ENCODE peak calls at places on chromosomes 7 and 10, in four cellular contexts. Z, W, D and Y are unnamed samples.

GRCh38 chr7:13276977-13277376 is 589.5 kb downstream of the ARL4A start:
- DNase-seq in W (no peak), Z (no peak), D (no peak), Y (peak; percentile 29)

GRCh38 chr10:11810313-11810766 is 12.8 kb upstream of the PROSER2 start:
- DNase-seq in W (no peak), D (no peak), Z (no peak), Y (peak; percentile 33)

GRCh38 chr7:117640465-117640864 is 160.6 kb downstream of the CFTR start:
- DNase-seq in D (no peak), W (no peak), Z (no peak), Y (no peak)

GRCh38 chr10:119896061-119896655 is 3.6 kb downstream of the SEC23IP start:
- DNase-seq in W (no peak), Z (no peak), D (no peak), Y (peak; percentile 76)

GRCh38 chr10:72126184-72126871 is 38.0 kb upstream of the SPOCK2 start:
- DNase-seq in W (peak; percentile 4), D (no peak), Z (no peak), Y (peak; percentile 50)

GRCh38 chr7:45092931-45093235 is 4.1 kb upstream of the NACAD start:
- DNase-seq in D (no peak), Z (no peak), W (no peak), Y (no peak)

GRCh38 chr7:22234247-22234646 is 122.7 kb downstream of the RAPGEF5 start:
- DNase-seq in W (no peak), D (no peak), Z (no peak), Y (no peak)

GRCh38 chr10:100999742-101000601 is at the start of gene LZTS2:
- DNase-seq in W (no peak), Z (no peak), D (no peak), Y (no peak)

GRCh38 chr7:35908305-35909223 is 107.7 kb downstream of the SEPTIN7 start:
- DNase-seq in D (no peak), W (no peak), Z (no peak), Y (no peak)

GRCh38 chr7:55588976-55589604 is 16.8 kb upstream of the VOPP1 start:
- DNase-seq in W (no peak), D (no peak), Z (no peak), Y (no peak)

GRCh38 chr7:132298782-132299181 is 277.5 kb downstream of the PLXNA4 start:
- DNase-seq in W (peak; percentile 17), D (no peak), Z (no peak), Y (peak; percentile 50)

GRCh38 chr7:152180587-152180986 is 155.1 kb downstream of the GALNT11 start:
- DNase-seq in W (no peak), D (no peak), Z (no peak), Y (no peak)

GRCh38 chr10:79375321-79376077 is 28.2 kb downstream of the PPIF start:
- DNase-seq in Z (no peak), W (no peak), D (no peak), Y (peak; percentile 56)

GRCh38 chr10:78549536-78549935 is 515.9 kb downstream of the RPS24 start:
- DNase-seq in D (no peak), W (no peak), Z (no peak), Y (no peak)

GRCh38 chr10:79348640-79348988 is 1.3 kb downstream of the PPIF start:
- DNase-seq in W (no peak), Z (no peak), D (no peak), Y (no peak)

GRCh38 chr7:88015309-88015708 is 81.3 kb downstream of the ADAM22 start:
- DNase-seq in Z (no peak), W (no peak), D (no peak), Y (peak; percentile 46)

GRCh38 chr7:150503155-150503554 is 11.5 kb upstream of the GIMAP7 start:
- DNase-seq in Z (no peak), D (no peak), W (no peak), Y (no peak)

GRCh38 chr7:101662447-101662998 is 33.4 kb upstream of the MYL10 start:
- DNase-seq in W (no peak), D (no peak), Z (no peak), Y (no peak)

GRCh38 chr10:76991571-76991970 is 646.0 kb downstream of the KCNMA1 start:
- DNase-seq in D (no peak), Z (no peak), W (no peak), Y (no peak)

GRCh38 chr10:111117528-111118277 is 40.9 kb downstream of the ADRA2A start:
- DNase-seq in D (no peak), Z (no peak), W (no peak), Y (no peak)

GRCh38 chr7:41788556-41788955 is 85.7 kb upstream of the INHBA start:
- DNase-seq in W (no peak), D (no peak), Z (no peak), Y (no peak)

GRCh38 chr10:943334-944033 is 12.0 kb upstream of the LARP4B start:
- DNase-seq in W (no peak), D (no peak), Z (no peak), Y (no peak)

GRCh38 chr10:105063796-105064195 is 422.7 kb downstream of the SORCS3 start:
- DNase-seq in W (no peak), Z (peak; percentile 33), D (peak; percentile 72), Y (peak; percentile 87)

GRCh38 chr10:7075110-7075509 is 335.7 kb downstream of the SFMBT2 start:
- DNase-seq in D (no peak), W (no peak), Z (no peak), Y (no peak)

GRCh38 chr10:71256661-71257030 is 44.3 kb downstream of the UNC5B start:
- DNase-seq in D (no peak), W (no peak), Z (no peak), Y (no peak)

GRCh38 chr7:105641236-105641810 is 60.0 kb upstream of the EFCAB10 start:
- DNase-seq in D (no peak), W (no peak), Z (no peak), Y (no peak)

GRCh38 chr7:28599411-28599810 is 187.1 kb downstream of the CREB5 start:
- DNase-seq in Z (no peak), W (no peak), D (no peak), Y (no peak)

GRCh38 chr7:5766321-5766761 is 15.1 kb downstream of the RNF216 start:
- DNase-seq in W (peak; percentile 37), Z (no peak), D (no peak), Y (peak; percentile 45)

GRCh38 chr10:96502561-96503267 is 11.0 kb downstream of the TLL2 start:
- DNase-seq in W (no peak), Z (no peak), D (no peak), Y (no peak)

GRCh38 chr10:69232736-69233135 is 12.6 kb downstream of the HKDC1 start:
- DNase-seq in W (no peak), D (no peak), Z (no peak), Y (no peak)

GRCh38 chr7:131897016-131897789 is 340.8 kb upstream of the PODXL start:
- DNase-seq in W (no peak), Z (no peak), D (no peak), Y (no peak)

GRCh38 chr10:60467202-60467546 is 77.5 kb upstream of the ANK3 start:
- DNase-seq in D (no peak), Z (no peak), W (no peak), Y (no peak)

GRCh38 chr10:60465801-60466200 is 76.1 kb upstream of the ANK3 start:
- DNase-seq in D (no peak), Z (no peak), W (no peak), Y (peak; percentile 58)

GRCh38 chr10:60463726-60464125 is 74.1 kb upstream of the ANK3 start:
- DNase-seq in D (no peak), Z (no peak), W (no peak), Y (no peak)

GRCh38 chr10:60464659-60465058 is 75.0 kb upstream of the ANK3 start:
- DNase-seq in D (no peak), W (no peak), Z (no peak), Y (no peak)

GRCh38 chr10:60466267-60467201 is 76.9 kb upstream of the ANK3 start:
- DNase-seq in Z (no peak), D (no peak), W (no peak), Y (no peak)
- TF ChIP-seq CTCF in Z (peak; percentile 31), D (no peak), W (no peak), Y (no peak)

DNA sequence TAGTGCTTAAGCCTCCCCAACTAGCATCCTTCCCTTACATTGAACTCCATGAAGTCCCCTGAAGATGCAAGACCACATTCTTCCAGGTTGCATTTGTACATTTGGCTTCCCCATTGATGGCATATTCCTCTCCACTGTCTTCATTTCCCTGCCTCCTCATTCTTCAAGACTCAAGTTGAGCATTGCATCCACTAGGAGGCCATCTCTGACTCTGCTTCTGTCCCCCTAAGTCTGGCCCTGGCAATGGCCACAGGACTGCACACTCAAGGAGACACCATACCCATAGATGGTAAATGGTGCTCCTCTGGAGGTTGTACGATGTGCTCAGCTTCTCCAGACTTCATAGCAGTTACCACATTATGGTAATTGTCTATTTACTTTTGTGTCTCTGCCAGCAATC is 112.5 kb downstream of the PTPRZ1 start:
- DNase-seq in W (no peak), Z (no peak), D (no peak), Y (no peak)
- TF ChIP-seq CTCF in W (no peak), Z (no peak), D (no peak), Y (no peak)

GRCh38 chr7:51314726-51315125 is 1.9 kb downstream of the COBL start:
- DNase-seq in Z (no peak), W (no peak), D (no peak), Y (no peak)

GRCh38 chr7:51313276-51314035 is 3.2 kb downstream of the COBL start:
- DNase-seq in W (no peak), Z (no peak), D (no peak), Y (no peak)

GRCh38 chr7:51316262-51316665 is 345 bp downstream of the COBL start:
- DNase-seq in D (peak; percentile 61), Z (no peak), W (no peak), Y (no peak)

GRCh38 chr7:51315393-51316261 is 982 bp downstream of the COBL start:
- DNase-seq in W (no peak), D (peak; percentile 67), Z (peak; percentile 11), Y (peak; percentile 1)

GRCh38 chr7:51314041-51314440 is 2.6 kb downstream of the COBL start:
- DNase-seq in D (no peak), W (no peak), Z (no peak), Y (no peak)
- TF ChIP-seq CTCF in D (no peak), W (no peak), Z (no peak), Y (no peak)

GRCh38 chr10:16770141-16770540 is 47.1 kb downstream of the RSU1 start:
- DNase-seq in W (no peak), Z (no peak), D (no peak), Y (no peak)

GRCh38 chr10:16770646-16771045 is 46.6 kb downstream of the RSU1 start:
- DNase-seq in D (no peak), Z (no peak), W (no peak), Y (no peak)

GRCh38 chr10:16777473-16778370 is 39.5 kb downstream of the RSU1 start:
- DNase-seq in D (no peak), W (no peak), Z (peak; percentile 4), Y (peak; percentile 70)

GRCh38 chr10:16776896-16777295 is 40.3 kb downstream of the RSU1 start:
- DNase-seq in D (no peak), Z (no peak), W (no peak), Y (no peak)

GRCh38 chr10:16773334-16773733 is 43.9 kb downstream of the RSU1 start:
- DNase-seq in D (no peak), Z (no peak), W (no peak), Y (no peak)
- TF ChIP-seq CTCF in D (no peak), Z (no peak), W (no peak), Y (no peak)

GRCh38 chr7:121385800-121386179 is 10.3 kb downstream of the FAM3C start:
- DNase-seq in W (no peak), Z (no peak), D (no peak), Y (no peak)
- TF ChIP-seq CTCF in W (no peak), Z (no peak), D (no peak), Y (no peak)